ENCODE peak calls at places on chromosomes 6 and 20, in nine cellular contexts. O, F, P, X, Q, D, C, S and M are unnamed samples.

GRCh38 chr6:98366406-98366805 is 468.0 kb upstream of the POU3F2 start:
- DNase-seq in O (no peak), F (no peak), P (no peak), X (no peak), Q (no peak), D (no peak), C (no peak), S (no peak), M (no peak)

GRCh38 chr20:15673206-15673605 is 900.0 kb downstream of the KIF16B start:
- DNase-seq in O (peak), F (peak), P (peak), X (no peak), Q (no peak), D (no peak), C (no peak), S (no peak), M (peak)

GRCh38 chr6:4280721-4281120 is 145.3 kb upstream of the ECI2 start:
- DNase-seq in O (peak), F (peak), P (peak), X (peak), Q (no peak), D (no peak), C (no peak), S (no peak), M (peak)

GRCh38 chr6:82711105-82711829 is 347.6 kb downstream of the TPBG start:
- DNase-seq in O (peak), F (no peak), P (no peak), X (no peak), Q (no peak), D (no peak), C (no peak), S (no peak), M (no peak)

GRCh38 chr6:125974214-125974866 is 12.0 kb upstream of the TRMT11 start:
- DNase-seq in O (peak), F (peak), P (peak), X (peak), Q (peak), D (no peak), C (no peak), S (no peak), M (peak)

GRCh38 chr6:105988321-105988720 is 97.8 kb upstream of the PRDM1 start:
- DNase-seq in O (no peak), F (no peak), P (no peak), X (no peak), Q (no peak), D (no peak), C (no peak), S (no peak), M (no peak)

GRCh38 chr6:24536466-24536865 is 41.7 kb downstream of the ALDH5A1 start:
- DNase-seq in O (no peak), F (no peak), P (no peak), X (no peak), Q (no peak), D (no peak), C (no peak), S (no peak), M (no peak)

GRCh38 chr20:48823960-48824497 is 3.8 kb downstream of the PREX1 start:
- DNase-seq in O (peak), F (peak), P (peak), X (no peak), Q (peak), D (no peak), C (no peak), S (no peak), M (peak)

GRCh38 chr20:15191082-15191723 is 853.8 kb upstream of the FLRT3 start:
- DNase-seq in O (no peak), F (no peak), P (no peak), X (no peak), Q (no peak), D (no peak), C (no peak), S (no peak), M (no peak)

GRCh38 chr20:24485981-24486380 is 16.6 kb downstream of the SYNDIG1 start:
- DNase-seq in O (no peak), F (no peak), P (no peak), X (no peak), Q (no peak), D (no peak), C (no peak), S (no peak), M (no peak)

GRCh38 chr20:56343861-56344381 is 14.9 kb upstream of the FAM210B start:
- DNase-seq in O (peak), F (peak), P (peak), X (peak), Q (peak), D (peak), C (no peak), S (peak), M (peak)

GRCh38 chr6:30156262-30156599 is 4.8 kb downstream of the TRIM10 start:
- DNase-seq in O (peak), F (peak), P (peak), X (peak), Q (no peak), D (no peak), C (no peak), S (no peak), M (no peak)

GRCh38 chr20:24418731-24419130 is 50.7 kb upstream of the SYNDIG1 start:
- DNase-seq in O (peak), F (no peak), P (no peak), X (no peak), Q (no peak), D (no peak), C (no peak), S (no peak), M (no peak)

GRCh38 chr6:127932708-127933107 is 31.9 kb upstream of the THEMIS start:
- DNase-seq in O (no peak), F (no peak), P (no peak), X (no peak), Q (no peak), D (no peak), C (no peak), S (no peak), M (no peak)

GRCh38 chr20:10553326-10553984 is 118.3 kb downstream of the SLX4IP start:
- DNase-seq in O (peak), F (peak), P (peak), X (peak), Q (peak), D (peak), C (no peak), S (peak), M (peak)

GRCh38 chr20:34083137-34083536 is 28.9 kb downstream of the EIF2S2 start:
- DNase-seq in O (peak), F (peak), P (peak), X (peak), Q (no peak), D (peak), C (no peak), S (peak), M (peak)

GRCh38 chr20:24275946-24276705 is 193.3 kb upstream of the SYNDIG1 start:
- DNase-seq in O (no peak), F (no peak), P (no peak), X (no peak), Q (no peak), D (no peak), C (no peak), S (no peak), M (no peak)

GRCh38 chr6:7307533-7307932 is 5.5 kb downstream of the SSR1 start:
- DNase-seq in O (no peak), F (no peak), P (no peak), X (no peak), Q (no peak), D (no peak), C (no peak), S (no peak), M (no peak)

GRCh38 chr20:16539280-16539679 is 34.0 kb downstream of the KIF16B start:
- DNase-seq in O (no peak), F (peak), P (peak), X (peak), Q (no peak), D (no peak), C (no peak), S (no peak), M (no peak)

GRCh38 chr6:159257846-159258245 is 88.6 kb downstream of the FNDC1 start:
- DNase-seq in O (peak), F (no peak), P (no peak), X (no peak), Q (no peak), D (no peak), C (no peak), S (no peak), M (no peak)

GRCh38 chr20:1171461-1172093 is 13.2 kb downstream of the TMEM74B start:
- DNase-seq in O (peak), F (peak), P (peak), X (peak), Q (peak), D (no peak), C (no peak), S (peak), M (no peak)

GRCh38 chr6:41191569-41191968 is 9.4 kb downstream of the TREML2 start:
- DNase-seq in O (no peak), F (peak), P (peak), X (peak), Q (peak), D (no peak), C (no peak), S (no peak), M (no peak)

GRCh38 chr20:45098096-45098773 is 2.7 kb downstream of the KCNS1 start:
- DNase-seq in O (peak), F (peak), P (no peak), X (no peak), Q (peak), D (no peak), C (peak), S (no peak), M (no peak)

GRCh38 chr6:19781269-19781668 is 55.9 kb upstream of the ID4 start:
- DNase-seq in O (no peak), F (no peak), P (no peak), X (no peak), Q (no peak), D (no peak), C (no peak), S (no peak), M (no peak)

GRCh38 chr20:708956-709355 is 33.4 kb upstream of the SCRT2 start:
- DNase-seq in O (no peak), F (no peak), P (no peak), X (no peak), Q (no peak), D (no peak), C (no peak), S (no peak), M (no peak)

GRCh38 chr6:169960531-169960890 is 209.1 kb downstream of the ERMARD start:
- DNase-seq in O (no peak), F (no peak), P (no peak), X (no peak), Q (no peak), D (no peak), C (peak), S (no peak), M (no peak)

GRCh38 chr6:884570-884969 is 191.6 kb upstream of the EXOC2 start:
- DNase-seq in O (no peak), F (no peak), P (no peak), X (no peak), Q (no peak), D (no peak), C (no peak), S (no peak), M (no peak)

GRCh38 chr6:53366128-53366527 is 17.4 kb upstream of the ELOVL5 start:
- DNase-seq in O (no peak), F (no peak), P (no peak), X (no peak), Q (no peak), D (no peak), C (no peak), S (no peak), M (no peak)

GRCh38 chr6:134029495-134030455 is 22.6 kb downstream of the SLC2A12 start:
- DNase-seq in O (peak), F (peak), P (peak), X (peak), Q (no peak), D (no peak), C (no peak), S (no peak), M (no peak)

GRCh38 chr6:161367472-161367871 is 93.6 kb upstream of the AGPAT4 start:
- DNase-seq in O (no peak), F (no peak), P (no peak), X (no peak), Q (no peak), D (no peak), C (no peak), S (no peak), M (no peak)

GRCh38 chr6:13256614-13257013 is 71.7 kb downstream of the TBC1D7 start:
- DNase-seq in O (no peak), F (no peak), P (no peak), X (no peak), Q (no peak), D (peak), C (no peak), S (no peak), M (no peak)

GRCh38 chr6:98487612-98488011 is 346.8 kb upstream of the POU3F2 start:
- DNase-seq in O (no peak), F (no peak), P (no peak), X (no peak), Q (no peak), D (no peak), C (no peak), S (no peak), M (no peak)

GRCh38 chr6:99579781-99580180 is 11.3 kb upstream of the CCNC start:
- DNase-seq in O (no peak), F (no peak), P (no peak), X (no peak), Q (no peak), D (no peak), C (no peak), S (no peak), M (no peak)

GRCh38 chr20:34420975-34421374 is 57.9 kb downstream of the ITCH start:
- DNase-seq in O (no peak), F (no peak), P (no peak), X (no peak), Q (no peak), D (no peak), C (no peak), S (no peak), M (no peak)

GRCh38 chr6:36383608-36384007 is 3.9 kb downstream of the ETV7 start:
- DNase-seq in O (no peak), F (peak), P (peak), X (peak), Q (no peak), D (peak), C (no peak), S (no peak), M (no peak)

DNA sequence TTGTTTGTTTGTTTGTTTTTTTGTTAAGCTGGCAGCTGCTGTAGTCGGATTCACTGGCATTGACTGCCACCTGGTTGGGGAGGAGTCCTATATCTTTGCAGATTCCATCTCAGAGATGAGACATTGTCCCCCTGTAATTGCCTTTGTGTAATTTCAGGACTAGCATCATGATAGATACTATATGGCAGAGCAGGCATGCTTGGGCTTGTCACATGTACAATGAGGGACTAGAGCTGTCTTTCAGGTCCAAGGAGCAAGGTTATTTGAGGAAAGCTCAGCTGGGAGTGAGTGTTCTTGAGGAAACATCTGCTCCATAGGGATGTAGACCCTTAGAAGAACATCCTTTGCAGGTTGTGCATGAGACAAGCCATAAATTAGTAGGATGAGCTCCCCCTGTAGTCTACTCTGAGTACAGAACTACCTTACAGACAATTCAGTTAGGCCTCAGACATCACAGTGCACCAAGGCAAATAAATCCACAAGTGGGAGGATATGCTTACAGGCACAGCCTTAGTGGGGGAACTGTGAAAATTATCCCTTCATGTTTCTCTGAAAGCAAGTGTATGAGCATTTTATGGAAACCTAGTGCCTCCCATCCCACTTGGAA is 62.1 kb downstream of the BMP2 start:
- DNase-seq in O (peak), F (peak), P (no peak), X (no peak), Q (peak), D (no peak), C (no peak), S (no peak), M (peak)
- TF ChIP-seq CTCF in O (peak), F (peak), P (peak), X (no peak), Q (no peak), D (no peak), C (no peak), S (no peak), M (peak)

GRCh38 chr6:70413829-70414494 is 654 bp downstream of the FAM135A start:
- DNase-seq in O (peak), F (no peak), P (peak), X (peak), Q (peak), D (peak), C (no peak), S (no peak), M (no peak)

GRCh38 chr6:70415660-70416059 is 2.4 kb downstream of the FAM135A start:
- DNase-seq in O (peak), F (no peak), P (peak), X (no peak), Q (no peak), D (no peak), C (no peak), S (no peak), M (no peak)

GRCh38 chr6:70413114-70413828 is at the start of gene FAM135A:
- DNase-seq in O (peak), F (peak), P (peak), X (peak), Q (peak), D (peak), C (peak), S (peak), M (peak)

GRCh38 chr6:70414813-70415212 is 1.5 kb downstream of the FAM135A start:
- DNase-seq in O (no peak), F (no peak), P (no peak), X (no peak), Q (no peak), D (no peak), C (no peak), S (no peak), M (no peak)

DNA sequence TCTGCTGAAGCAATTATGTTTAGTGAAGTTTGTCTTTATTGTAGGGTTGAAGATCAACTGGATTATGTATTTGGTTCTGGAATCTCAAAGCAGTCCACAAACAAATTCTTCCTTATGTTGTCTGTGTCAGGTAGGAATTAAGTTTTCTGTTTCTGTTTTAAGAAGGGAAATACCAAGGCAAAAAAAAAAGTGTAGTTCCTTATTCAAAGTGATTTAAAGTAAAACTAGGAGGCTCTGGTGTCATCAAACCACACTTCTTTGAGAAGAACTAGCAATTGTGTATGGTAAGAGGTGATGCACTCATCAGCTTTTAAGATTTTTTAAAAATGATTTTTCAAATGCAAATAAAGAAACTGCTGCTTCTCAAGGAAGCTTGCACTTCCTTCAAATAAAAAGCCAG is 1.9 kb downstream of the FAM135A start:
- DNase-seq in O (no peak), F (no peak), P (no peak), X (no peak), Q (peak), D (no peak), C (no peak), S (no peak), M (no peak)
- H3K4me3 ChIP-seq in O (no peak), F (no peak), P (peak), X (peak), Q (peak), D (no peak), C (no peak), S (no peak), M (no peak)

DNA sequence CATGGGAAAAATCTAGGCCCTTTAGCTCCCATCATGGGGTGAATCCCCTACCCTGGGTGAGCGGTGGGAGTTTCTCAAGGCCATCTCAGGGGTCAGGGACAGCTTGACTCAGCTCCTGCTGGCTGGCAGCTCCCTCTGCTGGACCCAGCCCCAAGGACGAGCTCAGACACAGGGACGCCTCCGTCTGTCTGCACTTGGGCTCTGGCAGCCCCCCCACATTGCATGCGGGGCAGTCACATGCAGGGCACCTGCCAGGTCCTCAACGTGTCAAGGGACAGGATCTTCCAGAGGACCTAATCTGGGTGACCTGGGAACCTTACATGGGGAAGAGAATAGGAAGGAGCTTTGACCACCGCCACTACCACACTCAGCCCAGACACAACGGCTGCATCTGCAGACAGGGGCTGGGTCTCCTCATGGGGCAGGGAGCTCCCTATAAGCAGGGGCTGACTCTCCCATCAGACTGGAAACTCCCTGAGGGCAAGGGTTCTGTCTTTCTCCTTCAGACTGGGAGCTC is 173.4 kb downstream of the MRPL14 start:
- DNase-seq in O (no peak), F (no peak), P (no peak), X (no peak), Q (no peak), D (peak), C (peak), S (peak), M (no peak)
- TF ChIP-seq CTCF in O (peak), F (peak), P (peak), X (no peak), Q (no peak), D (peak), C (no peak), S (no peak), M (peak)

DNA sequence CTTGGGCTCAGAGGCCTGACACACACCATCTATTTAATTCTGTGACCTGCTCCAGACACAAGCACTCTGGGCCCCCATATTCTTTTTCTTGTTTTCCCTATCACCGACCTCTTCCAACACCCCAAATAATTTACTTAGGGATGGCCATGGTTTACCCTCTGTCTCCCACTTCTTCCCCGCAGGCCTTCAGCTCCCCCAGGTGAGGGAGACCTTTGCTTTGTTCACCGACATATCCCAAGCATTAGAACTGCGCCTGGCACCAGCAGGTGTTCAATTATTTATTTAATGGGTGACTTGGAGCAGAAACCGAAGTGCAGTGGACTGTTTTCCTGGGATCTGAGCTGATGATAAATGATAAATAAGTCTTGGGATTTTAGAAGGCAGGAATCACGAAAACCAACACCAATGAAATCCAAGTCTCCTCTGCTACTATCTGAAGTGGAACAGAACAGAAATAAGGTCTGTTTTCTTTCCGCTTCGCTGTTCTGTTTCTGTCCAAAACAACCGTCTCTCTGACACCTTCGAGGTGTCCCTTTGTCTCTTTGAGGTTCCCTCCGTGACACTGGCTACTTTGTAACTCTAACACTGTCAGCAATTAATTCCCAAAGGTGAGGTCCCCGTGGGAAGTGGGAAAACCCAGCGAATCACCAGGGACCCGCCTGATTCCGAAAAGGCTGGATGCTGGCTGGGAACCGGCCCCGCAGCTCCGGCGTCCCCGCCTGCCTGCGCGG is 1.1 kb upstream of the RIN2 start:
- DNase-seq in O (no peak), F (no peak), P (peak), X (no peak), Q (no peak), D (no peak), C (no peak), S (no peak), M (no peak)
- H3K4me3 ChIP-seq in O (peak), F (peak), P (peak), X (peak), Q (no peak), D (peak), C (no peak), S (peak), M (peak)

GRCh38 chr20:7980332-7981046 is 39.1 kb downstream of the TMX4 start:
- DNase-seq in O (peak), F (peak), P (peak), X (peak), Q (peak), D (no peak), C (no peak), S (no peak), M (peak)
- TF ChIP-seq CTCF in O (peak), F (peak), P (peak), X (peak), Q (peak), D (peak), C (peak), S (no peak), M (peak)